ENCODE peak calls at places on chromosomes 6 and 20, in seven cellular contexts. One of them, this sample, is unnamed.
A peak's percentile ranks its signal among the peaks of the same experiment; 100 is the strongest.

GRCh38 chr20:44715495-44716308 is 533 bp downstream of the CCN5 start:
- DNase-seq in aorta: no peak
- DNase-seq in astrocyte of the spinal cord: no peak
- DNase-seq in GM06990: no peak
- DNase-seq in GM23248: no peak
- DNase-seq in bronchial epithelial cell: no peak
- DNase-seq in endothelial cell of umbilical vein: no peak
- DNase-seq in this sample: no peak

GRCh38 chr20:64067733-64068307 is 4.8 kb downstream of the TCEA2 start:
- DNase-seq in bronchial epithelial cell: no peak
- DNase-seq in GM23248: no peak
- DNase-seq in endothelial cell of umbilical vein: no peak
- DNase-seq in astrocyte of the spinal cord: no peak
- DNase-seq in aorta: no peak
- DNase-seq in GM06990: no peak
- DNase-seq in this sample: no peak

GRCh38 chr6:25173951-25174474 is 105.2 kb upstream of the CARMIL1 start:
- DNase-seq in GM06990: no peak
- DNase-seq in GM23248: peak; percentile 88
- DNase-seq in endothelial cell of umbilical vein: peak; percentile 93
- DNase-seq in astrocyte of the spinal cord: peak; percentile 94
- DNase-seq in bronchial epithelial cell: peak; percentile 96
- DNase-seq in aorta: no peak
- DNase-seq in this sample: no peak

GRCh38 chr6:100664274-100665040 is 199.7 kb upstream of the SIM1 start:
- DNase-seq in endothelial cell of umbilical vein: peak; percentile 40
- DNase-seq in aorta: no peak
- DNase-seq in bronchial epithelial cell: peak; percentile 42
- DNase-seq in GM06990: peak; percentile 3
- DNase-seq in astrocyte of the spinal cord: peak; percentile 60
- DNase-seq in GM23248: peak; percentile 56
- DNase-seq in this sample: no peak

GRCh38 chr6:15442467-15442866 is 196.6 kb downstream of the JARID2 start:
- DNase-seq in GM06990: no peak
- DNase-seq in bronchial epithelial cell: no peak
- DNase-seq in astrocyte of the spinal cord: no peak
- DNase-seq in aorta: no peak
- DNase-seq in endothelial cell of umbilical vein: no peak
- DNase-seq in GM23248: no peak
- DNase-seq in this sample: no peak

GRCh38 chr20:12354725-12355124 is 437.0 kb downstream of the BTBD3 start:
- DNase-seq in aorta: no peak
- DNase-seq in astrocyte of the spinal cord: no peak
- DNase-seq in endothelial cell of umbilical vein: no peak
- DNase-seq in GM23248: no peak
- DNase-seq in GM06990: no peak
- DNase-seq in bronchial epithelial cell: no peak
- DNase-seq in this sample: no peak

GRCh38 chr6:158457616-158458278 is 102.1 kb upstream of the TMEM181 start:
- DNase-seq in bronchial epithelial cell: peak; percentile 81
- DNase-seq in aorta: no peak
- DNase-seq in GM23248: peak; percentile 50
- DNase-seq in astrocyte of the spinal cord: no peak
- DNase-seq in endothelial cell of umbilical vein: no peak
- DNase-seq in GM06990: no peak
- DNase-seq in this sample: no peak

GRCh38 chr20:1491891-1492642 is 847 bp upstream of the SIRPB2 start:
- DNase-seq in astrocyte of the spinal cord: no peak
- DNase-seq in GM06990: no peak
- DNase-seq in aorta: no peak
- DNase-seq in GM23248: no peak
- DNase-seq in bronchial epithelial cell: peak; percentile 44
- DNase-seq in endothelial cell of umbilical vein: peak; percentile 63
- DNase-seq in this sample: no peak

GRCh38 chr20:63664861-63665594 is 6.9 kb downstream of the RTEL1 start:
- DNase-seq in GM23248: no peak
- DNase-seq in astrocyte of the spinal cord: no peak
- DNase-seq in aorta: no peak
- DNase-seq in bronchial epithelial cell: no peak
- DNase-seq in GM06990: no peak
- DNase-seq in endothelial cell of umbilical vein: no peak
- DNase-seq in this sample: no peak

GRCh38 chr6:45763281-45763680 is 252.4 kb downstream of the CLIC5 start:
- DNase-seq in endothelial cell of umbilical vein: no peak
- DNase-seq in GM23248: no peak
- DNase-seq in aorta: no peak
- DNase-seq in astrocyte of the spinal cord: no peak
- DNase-seq in GM06990: no peak
- DNase-seq in bronchial epithelial cell: no peak
- DNase-seq in this sample: no peak

GRCh38 chr6:36685926-36686667 is 7.6 kb downstream of the CDKN1A start:
- DNase-seq in endothelial cell of umbilical vein: no peak
- DNase-seq in GM23248: no peak
- DNase-seq in aorta: no peak
- DNase-seq in GM06990: no peak
- DNase-seq in bronchial epithelial cell: no peak
- DNase-seq in astrocyte of the spinal cord: no peak
- DNase-seq in this sample: peak; percentile 76

GRCh38 chr20:44153636-44154043 is 33.3 kb downstream of the JPH2 start:
- DNase-seq in endothelial cell of umbilical vein: no peak
- DNase-seq in astrocyte of the spinal cord: peak; percentile 18
- DNase-seq in bronchial epithelial cell: no peak
- DNase-seq in aorta: peak; percentile 65
- DNase-seq in GM23248: peak; percentile 68
- DNase-seq in GM06990: no peak
- DNase-seq in this sample: peak; percentile 78

GRCh38 chr6:38136547-38136946 is 317.0 kb downstream of the ZFAND3 start:
- DNase-seq in GM06990: no peak
- DNase-seq in astrocyte of the spinal cord: peak; percentile 45
- DNase-seq in bronchial epithelial cell: no peak
- DNase-seq in aorta: no peak
- DNase-seq in endothelial cell of umbilical vein: no peak
- DNase-seq in GM23248: peak; percentile 17
- DNase-seq in this sample: no peak

GRCh38 chr6:16184554-16184953 is 53.8 kb upstream of the GMPR start:
- DNase-seq in bronchial epithelial cell: no peak
- DNase-seq in GM23248: no peak
- DNase-seq in aorta: no peak
- DNase-seq in endothelial cell of umbilical vein: no peak
- DNase-seq in astrocyte of the spinal cord: no peak
- DNase-seq in GM06990: no peak
- DNase-seq in this sample: no peak

GRCh38 chr6:159098636-159099106 is 53.9 kb upstream of the TAGAP start:
- DNase-seq in bronchial epithelial cell: peak; percentile 53
- DNase-seq in astrocyte of the spinal cord: no peak
- DNase-seq in GM06990: peak; percentile 64
- DNase-seq in aorta: no peak
- DNase-seq in endothelial cell of umbilical vein: no peak
- DNase-seq in GM23248: no peak
- DNase-seq in this sample: no peak

GRCh38 chr6:4169028-4169789 is 33.8 kb upstream of the ECI2 start:
- DNase-seq in aorta: no peak
- DNase-seq in endothelial cell of umbilical vein: no peak
- DNase-seq in GM06990: no peak
- DNase-seq in GM23248: peak; percentile 66
- DNase-seq in astrocyte of the spinal cord: peak; percentile 48
- DNase-seq in bronchial epithelial cell: no peak
- DNase-seq in this sample: no peak

GRCh38 chr6:41723178-41723935 is 12.1 kb downstream of the TFEB start:
- DNase-seq in bronchial epithelial cell: peak; percentile 83
- DNase-seq in aorta: peak; percentile 92
- DNase-seq in GM06990: peak; percentile 84
- DNase-seq in GM23248: peak; percentile 96
- DNase-seq in endothelial cell of umbilical vein: no peak
- DNase-seq in astrocyte of the spinal cord: peak; percentile 79
- DNase-seq in this sample: peak; percentile 89

GRCh38 chr6:17505767-17506280 is 94.3 kb upstream of the FAM8A1 start:
- DNase-seq in bronchial epithelial cell: peak; percentile 18
- DNase-seq in endothelial cell of umbilical vein: no peak
- DNase-seq in aorta: no peak
- DNase-seq in GM23248: peak; percentile 69
- DNase-seq in GM06990: no peak
- DNase-seq in astrocyte of the spinal cord: peak; percentile 57
- DNase-seq in this sample: no peak

GRCh38 chr6:42066156-42066555 is 15.8 kb downstream of the TAF8 start:
- DNase-seq in GM23248: no peak
- DNase-seq in endothelial cell of umbilical vein: no peak
- DNase-seq in GM06990: no peak
- DNase-seq in bronchial epithelial cell: no peak
- DNase-seq in astrocyte of the spinal cord: no peak
- DNase-seq in aorta: peak; percentile 67
- DNase-seq in this sample: no peak

GRCh38 chr20:2814587-2815051 is at the start of gene C20orf141:
- DNase-seq in astrocyte of the spinal cord: peak; percentile 97
- DNase-seq in endothelial cell of umbilical vein: peak; percentile 40
- DNase-seq in GM06990: no peak
- DNase-seq in GM23248: peak; percentile 99
- DNase-seq in bronchial epithelial cell: peak; percentile 89
- DNase-seq in aorta: no peak
- DNase-seq in this sample: no peak

GRCh38 chr20:45781391-45781931 is 10.2 kb downstream of the WFDC3 start:
- DNase-seq in bronchial epithelial cell: peak; percentile 97
- DNase-seq in endothelial cell of umbilical vein: peak; percentile 54
- DNase-seq in astrocyte of the spinal cord: peak; percentile 85
- DNase-seq in GM06990: no peak
- DNase-seq in GM23248: peak; percentile 89
- DNase-seq in aorta: no peak
- DNase-seq in this sample: peak; percentile 34

DNA sequence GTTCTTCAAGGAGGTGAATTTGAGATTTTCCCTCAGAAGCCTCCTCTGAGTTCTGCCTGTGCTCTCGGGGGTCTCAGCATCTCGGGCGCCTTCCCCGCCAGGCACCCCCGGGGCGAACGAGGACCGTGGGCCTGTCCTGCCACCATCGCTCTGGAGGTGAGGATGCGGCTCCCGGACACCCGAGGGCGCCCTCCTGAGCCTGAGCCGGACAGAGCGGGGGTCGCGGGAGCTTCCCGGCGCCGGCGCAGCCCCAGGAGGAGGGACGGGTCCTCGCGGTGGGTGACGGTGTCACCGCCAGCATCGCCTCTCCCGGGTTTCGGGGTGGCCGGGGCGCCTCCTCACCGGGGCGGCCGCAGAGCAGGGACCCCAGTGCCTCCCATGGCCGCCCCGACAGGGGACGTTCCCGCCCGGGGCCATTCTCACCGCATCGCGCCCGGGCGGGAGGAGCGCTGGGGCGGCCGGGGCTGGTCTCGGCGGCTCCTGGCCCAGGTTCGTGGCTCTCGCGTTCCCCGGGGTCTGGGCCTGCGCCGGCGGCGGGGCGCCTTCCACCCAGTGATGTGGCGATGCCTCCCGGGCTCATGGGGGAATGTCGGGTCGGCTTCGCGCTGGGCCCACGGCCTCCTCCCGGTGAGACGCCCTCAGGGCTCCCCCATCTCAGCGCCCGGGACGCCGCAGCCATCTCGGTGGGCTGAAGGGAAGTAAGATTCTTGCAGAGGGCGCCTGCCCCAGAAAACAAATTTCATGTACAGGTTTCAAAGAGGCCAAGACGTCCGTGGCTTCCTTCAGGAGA is 210.5 kb downstream of the ERMARD start:
- DNase-seq in endothelial cell of umbilical vein: peak; percentile 40
- DNase-seq in GM23248: peak; percentile 20
- DNase-seq in astrocyte of the spinal cord: no peak
- DNase-seq in aorta: peak; percentile 83
- DNase-seq in GM06990: no peak
- DNase-seq in bronchial epithelial cell: no peak
- DNase-seq in this sample: peak; percentile 17
- H3K4me3 ChIP-seq in endothelial cell of umbilical vein: no peak overlapping the region
- H3K4me3 ChIP-seq in GM23248: no peak overlapping the region
- H3K4me3 ChIP-seq in astrocyte of the spinal cord: no peak overlapping the region
- H3K4me3 ChIP-seq in aorta: no peak overlapping the region
- H3K4me3 ChIP-seq in GM06990: no peak overlapping the region
- H3K4me3 ChIP-seq in bronchial epithelial cell: no peak overlapping the region
- H3K4me3 ChIP-seq in this sample: peak overlapping the region; percentile 33

DNA sequence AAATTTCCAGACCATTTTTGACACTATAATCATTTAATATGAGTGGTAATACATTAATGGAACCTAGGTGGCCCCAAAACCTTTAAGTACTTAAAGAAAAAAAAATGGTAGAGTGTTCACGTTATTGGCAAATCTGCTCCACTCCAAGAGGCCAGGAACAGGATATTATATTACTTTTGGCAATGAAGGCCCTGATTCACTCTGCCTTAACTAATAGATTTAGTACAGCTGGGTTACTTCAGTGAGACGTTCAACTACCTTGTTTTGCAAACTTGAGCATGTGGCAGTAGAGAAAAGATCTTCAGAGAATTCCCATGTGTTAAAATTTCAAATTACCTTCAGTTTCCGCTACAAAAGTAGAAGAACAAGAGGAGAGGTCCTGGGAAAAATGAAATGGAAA is 12.8 kb downstream of the ADNP start:
- DNase-seq in GM23248: peak; percentile 75
- DNase-seq in endothelial cell of umbilical vein: no peak
- DNase-seq in aorta: no peak
- DNase-seq in astrocyte of the spinal cord: peak; percentile 47
- DNase-seq in bronchial epithelial cell: peak; percentile 34
- DNase-seq in GM06990: no peak
- DNase-seq in this sample: no peak
- H3K4me3 ChIP-seq in GM23248: no peak overlapping the region
- H3K4me3 ChIP-seq in endothelial cell of umbilical vein: no peak overlapping the region
- H3K4me3 ChIP-seq in aorta: no peak overlapping the region
- H3K4me3 ChIP-seq in astrocyte of the spinal cord: no peak overlapping the region
- H3K4me3 ChIP-seq in bronchial epithelial cell: no peak overlapping the region
- H3K4me3 ChIP-seq in GM06990: no peak overlapping the region
- H3K4me3 ChIP-seq in this sample: no peak overlapping the region

GRCh38 chr6:106872044-106872443 is 102.5 kb downstream of the CD24 start:
- DNase-seq in GM23248: peak; percentile 1
- DNase-seq in aorta: no peak
- DNase-seq in astrocyte of the spinal cord: no peak
- DNase-seq in endothelial cell of umbilical vein: no peak
- DNase-seq in GM06990: no peak
- DNase-seq in bronchial epithelial cell: peak; percentile 86
- DNase-seq in this sample: no peak
- H3K4me3 ChIP-seq in GM23248: no peak overlapping the region
- H3K4me3 ChIP-seq in aorta: no peak overlapping the region
- H3K4me3 ChIP-seq in astrocyte of the spinal cord: no peak overlapping the region
- H3K4me3 ChIP-seq in endothelial cell of umbilical vein: no peak overlapping the region
- H3K4me3 ChIP-seq in GM06990: no peak overlapping the region
- H3K4me3 ChIP-seq in bronchial epithelial cell: no peak overlapping the region
- H3K4me3 ChIP-seq in this sample: no peak overlapping the region

DNA sequence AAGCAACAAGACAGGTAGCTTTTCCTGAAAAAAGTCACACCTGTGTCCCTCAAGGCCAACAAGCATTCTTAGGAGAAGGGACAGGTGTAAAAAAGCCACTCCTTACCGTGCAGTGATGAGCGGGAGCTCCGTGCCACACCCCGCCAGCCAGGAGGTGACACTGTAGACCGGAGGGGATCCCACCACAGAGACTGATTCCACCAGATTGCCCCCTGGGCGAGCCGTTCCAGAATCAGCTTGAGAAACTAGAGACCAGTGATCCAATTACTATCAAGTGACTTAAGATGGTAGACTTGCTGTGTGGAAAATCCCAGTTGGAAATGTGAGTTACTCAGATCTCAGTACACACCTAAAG is 37.4 kb downstream of the PKHD1 start:
- DNase-seq in GM06990: no peak
- DNase-seq in endothelial cell of umbilical vein: no peak
- DNase-seq in astrocyte of the spinal cord: no peak
- DNase-seq in bronchial epithelial cell: no peak
- DNase-seq in GM23248: no peak
- DNase-seq in aorta: peak; percentile 58
- DNase-seq in this sample: no peak
- H3K4me3 ChIP-seq in GM06990: no peak overlapping the region
- H3K4me3 ChIP-seq in endothelial cell of umbilical vein: no peak overlapping the region
- H3K4me3 ChIP-seq in astrocyte of the spinal cord: no peak overlapping the region
- H3K4me3 ChIP-seq in bronchial epithelial cell: no peak overlapping the region
- H3K4me3 ChIP-seq in GM23248: no peak overlapping the region
- H3K4me3 ChIP-seq in aorta: no peak overlapping the region
- H3K4me3 ChIP-seq in this sample: no peak overlapping the region